ENCODE peak calls at places on chromosome 3, in nine cellular contexts. L is NCI-H460; T is effector memory CD8-positive, alpha-beta T cell; J is LoVo; V is brain microvascular endothelial cell; B is T47D; D is astrocyte of the hippocampus; U is CD4-positive, CD25-positive, alpha-beta regulatory T cell; A is left ventricle myocardium inferior. M is an unnamed sample.

GRCh38 chr3:126718506-126719445 is 14.7 kb downstream of the CHCHD6 start:
- DNase-seq in L (no peak), T (no peak), J (no peak), V (no peak), B (no peak), D (no peak), U (no peak), A (no peak), M (no peak)

GRCh38 chr3:55649554-55649953 is 162.4 kb upstream of the WNT5A start:
- DNase-seq in L (no peak), T (no peak), J (no peak), V (no peak), B (no peak), D (no peak), U (no peak), A (no peak), M (no peak)

GRCh38 chr3:138941259-138941885 is 5.6 kb downstream of the FOXL2 start:
- DNase-seq in L (no peak), T (no peak), J (peak; percentile 19), V (no peak), B (peak; percentile 81), D (peak; percentile 54), U (no peak), A (no peak), M (no peak)

GRCh38 chr3:178131801-178132200 is 404.4 kb upstream of the KCNMB2 start:
- DNase-seq in L (no peak), T (no peak), J (no peak), V (peak; percentile 22), B (no peak), D (peak; percentile 65), U (no peak), A (no peak), M (no peak)

GRCh38 chr3:135084404-135084803 is 289.3 kb downstream of the EPHB1 start:
- DNase-seq in L (no peak), T (no peak), J (no peak), V (no peak), B (no peak), D (peak; percentile 58), U (no peak), A (no peak), M (no peak)

GRCh38 chr3:38084019-38084968 is 45.3 kb downstream of the DLEC1 start:
- DNase-seq in L (peak; percentile 6), T (peak; percentile 23), J (peak; percentile 64), V (no peak), B (peak; percentile 57), D (peak; percentile 56), U (peak; percentile 28), A (no peak), M (peak; percentile 69)

GRCh38 chr3:85838921-85839320 is 880.1 kb downstream of the CADM2 start:
- DNase-seq in L (no peak), T (no peak), J (no peak), V (no peak), B (no peak), D (no peak), U (no peak), A (no peak), M (no peak)

GRCh38 chr3:16866447-16867025 is 18.2 kb upstream of the PLCL2 start:
- DNase-seq in L (no peak), T (peak; percentile 16), J (no peak), V (no peak), B (no peak), D (peak; percentile 33), U (no peak), A (no peak), M (no peak)

GRCh38 chr3:180749796-180750195 is 70.5 kb upstream of the CCDC39 start:
- DNase-seq in L (no peak), T (no peak), J (no peak), V (no peak), B (no peak), D (no peak), U (no peak), A (no peak), M (no peak)

GRCh38 chr3:53030864-53031445 is 14.9 kb downstream of the SFMBT1 start:
- DNase-seq in L (no peak), T (peak; percentile 14), J (no peak), V (no peak), B (no peak), D (no peak), U (no peak), A (no peak), M (peak; percentile 53)

GRCh38 chr3:194871864-194872668 is 186.4 kb downstream of the FAM43A start:
- DNase-seq in L (no peak), T (no peak), J (peak; percentile 51), V (peak; percentile 33), B (no peak), D (peak; percentile 44), U (no peak), A (no peak), M (no peak)

GRCh38 chr3:33218446-33219174 is at the start of gene SUSD5:
- DNase-seq in L (peak; percentile 21), T (no peak), J (no peak), V (peak; percentile 33), B (peak; percentile 52), D (peak; percentile 85), U (no peak), A (peak; percentile 19), M (no peak)

GRCh38 chr3:170496026-170496867 is 77.6 kb downstream of the CLDN11 start:
- DNase-seq in L (no peak), T (no peak), J (no peak), V (no peak), B (peak; percentile 48), D (no peak), U (no peak), A (no peak), M (no peak)

GRCh38 chr3:133927543-133928066 is 31.9 kb upstream of the RAB6B start:
- DNase-seq in L (no peak), T (peak; percentile 77), J (no peak), V (no peak), B (peak; percentile 33), D (peak; percentile 80), U (peak; percentile 63), A (peak; percentile 70), M (peak; percentile 83)

GRCh38 chr3:4306860-4307259 is 3.7 kb downstream of the SETMAR start:
- DNase-seq in L (no peak), T (no peak), J (no peak), V (no peak), B (no peak), D (peak; percentile 46), U (no peak), A (no peak), M (no peak)

GRCh38 chr3:52891615-52892081 is 5.7 kb downstream of the STIMATE start:
- DNase-seq in L (no peak), T (no peak), J (no peak), V (no peak), B (no peak), D (no peak), U (no peak), A (no peak), M (no peak)

GRCh38 chr3:169052465-169053302 is 610.8 kb downstream of the MECOM start:
- DNase-seq in L (no peak), T (no peak), J (no peak), V (no peak), B (no peak), D (no peak), U (no peak), A (no peak), M (no peak)

GRCh38 chr3:5217824-5218595 is 30.5 kb downstream of the EDEM1 start:
- DNase-seq in L (no peak), T (no peak), J (no peak), V (no peak), B (no peak), D (peak; percentile 81), U (no peak), A (no peak), M (no peak)

GRCh38 chr3:187122261-187122660 is 17.0 kb downstream of the RPL39L start:
- DNase-seq in L (no peak), T (no peak), J (no peak), V (peak; percentile 69), B (no peak), D (no peak), U (no peak), A (no peak), M (no peak)

GRCh38 chr3:194306771-194307640 is 44.1 kb downstream of the CPN2 start:
- DNase-seq in L (no peak), T (no peak), J (no peak), V (no peak), B (no peak), D (no peak), U (no peak), A (no peak), M (peak; percentile 24)

GRCh38 chr3:112628038-112628437 is 12.9 kb downstream of the CCDC80 start:
- DNase-seq in L (no peak), T (no peak), J (no peak), V (no peak), B (no peak), D (no peak), U (no peak), A (no peak), M (no peak)

GRCh38 chr3:63167113-63167512 is 111.0 kb upstream of the SYNPR start:
- DNase-seq in L (no peak), T (no peak), J (no peak), V (no peak), B (no peak), D (no peak), U (no peak), A (no peak), M (no peak)

GRCh38 chr3:143168518-143169192 is 49.1 kb downstream of the CHST2 start:
- DNase-seq in L (no peak), T (no peak), J (no peak), V (peak; percentile 68), B (no peak), D (no peak), U (no peak), A (no peak), M (no peak)

GRCh38 chr3:4641863-4642262 is 148.7 kb downstream of the ITPR1 start:
- DNase-seq in L (no peak), T (no peak), J (no peak), V (no peak), B (no peak), D (no peak), U (no peak), A (no peak), M (no peak)

GRCh38 chr3:11610044-11610671 is 33.6 kb downstream of the VGLL4 start:
- DNase-seq in L (no peak), T (no peak), J (no peak), V (peak; percentile 56), B (no peak), D (peak; percentile 94), U (no peak), A (no peak), M (no peak)

GRCh38 chr3:131353946-131354345 is 27.6 kb upstream of the NUDT16 start:
- DNase-seq in L (no peak), T (no peak), J (no peak), V (no peak), B (no peak), D (no peak), U (no peak), A (no peak), M (no peak)

GRCh38 chr3:53287413-53287734 is 31.6 kb upstream of the TKT start:
- DNase-seq in L (no peak), T (no peak), J (no peak), V (peak; percentile 6), B (no peak), D (no peak), U (no peak), A (no peak), M (no peak)

GRCh38 chr3:14867936-14868570 is 49.3 kb downstream of the FGD5 start:
- DNase-seq in L (no peak), T (no peak), J (no peak), V (no peak), B (no peak), D (no peak), U (no peak), A (no peak), M (no peak)

GRCh38 chr3:24340161-24340560 is 154.5 kb downstream of the THRB start:
- DNase-seq in L (no peak), T (no peak), J (no peak), V (no peak), B (no peak), D (no peak), U (no peak), A (no peak), M (no peak)

GRCh38 chr3:68631810-68632545 is 300.4 kb downstream of the TAFA4 start:
- DNase-seq in L (no peak), T (no peak), J (no peak), V (no peak), B (no peak), D (no peak), U (no peak), A (no peak), M (no peak)

GRCh38 chr3:33826688-33827087 is 28.3 kb downstream of the PDCD6IP start:
- DNase-seq in L (no peak), T (no peak), J (no peak), V (no peak), B (no peak), D (no peak), U (no peak), A (no peak), M (no peak)